ENCODE peak calls at places on chromosomes 1 and 21, in ten cellular contexts. F is IMR-90, Q is suprapubic skin, W is HepG2, X is sigmoid colon, R is body of pancreas, S is transverse colon, T is GM12891, E is H54, P is breast epithelium. I is an unnamed sample.
A peak's percentile ranks its signal among the peaks of the same experiment; 100 is the strongest.

GRCh38 chr1:3978928-3979325 is 78.9 kb upstream of the C1orf174 start:
- DNase-seq in F (no peak), Q (no peak), W (no peak), X (no peak), R (no peak), S (no peak), T (no peak), E (no peak), P (no peak), I (no peak)

GRCh38 chr1:23567996-23568607 is 8.8 kb upstream of the ID3 start:
- DNase-seq in F (no peak), Q (no peak), W (no peak), X (peak; percentile 64), R (no peak), S (peak; percentile 44), T (no peak), E (no peak), P (no peak), I (no peak)

GRCh38 chr1:9004031-9004730 is 22.0 kb downstream of the SLC2A7 start:
- DNase-seq in F (no peak), Q (no peak), W (no peak), X (no peak), R (no peak), S (no peak), T (no peak), E (no peak), P (no peak), I (no peak)

GRCh38 chr1:2392686-2393085 is 1.0 kb downstream of the RER1 start:
- DNase-seq in F (no peak), Q (no peak), W (peak; percentile 13), X (no peak), R (no peak), S (no peak), T (no peak), E (no peak), P (no peak), I (no peak)

GRCh38 chr1:48889088-48889487 is 112.4 kb upstream of the BEND5 start:
- DNase-seq in F (no peak), Q (no peak), W (no peak), X (no peak), R (no peak), S (no peak), T (no peak), E (no peak), P (no peak), I (no peak)

GRCh38 chr1:151370211-151370911 is 2.1 kb downstream of the SELENBP1 start:
- DNase-seq in F (no peak), Q (no peak), W (no peak), X (peak; percentile 66), R (no peak), S (peak; percentile 34), T (no peak), E (no peak), P (no peak), I (peak; percentile 100)

GRCh38 chr1:2088434-2088833 is 38.2 kb downstream of the PRKCZ start:
- DNase-seq in F (peak; percentile 90), Q (no peak), W (no peak), X (peak; percentile 89), R (no peak), S (peak; percentile 36), T (no peak), E (peak; percentile 87), P (no peak), I (no peak)

GRCh38 chr1:200968469-200969410 is 54.8 kb downstream of the KIF21B start:
- DNase-seq in F (peak; percentile 44), Q (no peak), W (no peak), X (no peak), R (no peak), S (no peak), T (no peak), E (no peak), P (no peak), I (no peak)

DNA sequence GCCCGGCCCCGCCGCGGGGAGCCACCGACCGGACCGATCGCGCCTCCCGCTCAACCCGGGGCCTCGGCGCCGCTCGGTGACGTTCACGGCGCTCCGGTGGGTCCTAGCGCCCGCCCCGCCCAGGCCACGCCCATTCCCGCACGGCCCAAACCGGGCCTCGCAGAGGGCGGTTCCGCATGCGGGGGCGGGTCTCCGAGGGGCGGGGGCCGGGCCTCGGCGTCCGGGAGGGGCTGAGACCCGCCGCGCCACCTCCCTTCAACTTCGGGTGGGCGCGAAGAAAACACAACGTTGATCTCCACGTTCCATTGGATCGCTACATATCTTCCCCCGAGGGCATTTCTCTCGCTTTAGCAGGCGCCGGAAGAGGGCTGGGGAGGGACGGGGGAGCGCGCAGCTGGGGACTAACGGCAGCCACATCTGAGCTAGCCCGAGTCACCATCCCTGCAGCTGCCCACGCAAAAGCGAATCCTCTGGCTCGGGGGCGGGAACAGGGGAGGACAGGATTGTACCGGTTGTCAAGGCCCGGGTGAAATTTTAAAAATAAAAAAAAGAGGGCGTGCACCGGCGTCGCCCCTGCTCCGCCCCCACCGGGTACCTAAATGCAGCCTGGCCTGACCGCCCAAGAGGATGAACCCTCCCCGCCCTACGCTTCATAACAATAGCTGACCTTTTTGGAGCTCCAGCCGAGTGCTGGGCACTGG is at the start of gene MAD2L2:
- DNase-seq in F (peak; percentile 75), Q (peak; percentile 90), W (peak; percentile 47), X (peak; percentile 93), R (peak; percentile 85), S (peak; percentile 90), T (peak; percentile 98), E (peak; percentile 84), P (peak; percentile 68), I (peak; percentile 90)
- TF ChIP-seq POLR2A in F (peak; percentile 43), Q (no peak), W (peak; percentile 43), X (peak; percentile 16), R (peak; percentile 50), S (peak; percentile 36), T (no peak), E (peak; percentile 37), P (no peak), I (peak; percentile 61)

GRCh38 chr1:108657701-108658100 is 3.2 kb downstream of the HENMT1 start:
- DNase-seq in F (peak; percentile 27), Q (no peak), W (no peak), X (no peak), R (no peak), S (no peak), T (no peak), E (no peak), P (no peak), I (no peak)

GRCh38 chr1:108665047-108665446 is 4.2 kb upstream of the HENMT1 start:
- DNase-seq in F (no peak), Q (no peak), W (no peak), X (no peak), R (no peak), S (no peak), T (no peak), E (no peak), P (no peak), I (no peak)

GRCh38 chr1:108664426-108664950 is 3.6 kb upstream of the HENMT1 start:
- DNase-seq in F (no peak), Q (no peak), W (no peak), X (no peak), R (no peak), S (no peak), T (no peak), E (no peak), P (no peak), I (no peak)

GRCh38 chr1:108663074-108663473 is 2.2 kb upstream of the HENMT1 start:
- DNase-seq in F (no peak), Q (no peak), W (no peak), X (no peak), R (no peak), S (no peak), T (no peak), E (no peak), P (no peak), I (no peak)

DNA sequence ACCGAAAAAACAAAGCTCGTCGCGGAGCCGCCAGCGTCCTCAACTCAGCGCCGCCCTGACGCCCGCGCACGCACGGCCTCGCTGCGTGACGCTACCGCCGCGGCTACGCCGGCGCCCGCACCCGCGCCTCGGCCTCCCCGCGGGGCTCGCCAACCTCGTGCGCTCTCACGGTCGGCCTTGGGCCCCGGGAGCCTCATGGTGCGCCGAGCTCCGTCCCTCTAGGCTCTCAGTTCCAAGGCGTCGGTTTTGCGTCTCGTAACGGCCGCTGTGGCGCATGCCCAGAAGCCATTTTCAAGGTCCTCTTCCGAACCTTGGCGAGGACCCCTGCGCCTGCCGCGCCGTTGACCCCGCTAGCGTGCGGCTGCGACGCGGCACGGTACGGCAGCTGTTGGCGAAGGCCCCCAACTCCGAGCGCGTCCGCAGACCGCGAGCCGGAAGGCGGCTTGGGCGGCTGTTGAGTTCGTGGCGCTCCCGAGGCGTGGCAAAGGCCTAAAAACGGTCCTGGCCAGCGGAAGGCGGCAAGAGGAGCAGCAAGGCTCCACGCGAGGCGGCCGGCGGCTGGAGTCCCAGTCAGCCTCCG is at the start of gene HENMT1:
- DNase-seq in F (peak; percentile 35), Q (peak; percentile 81), W (no peak), X (peak; percentile 79), R (peak; percentile 29), S (peak; percentile 66), T (peak; percentile 60), E (no peak), P (peak; percentile 35), I (peak; percentile 85)
- TF ChIP-seq POLR2A in F (no peak), Q (no peak), W (no peak), X (no peak), R (peak; percentile 26), S (peak; percentile 44), T (peak; percentile 55), E (no peak), P (no peak), I (peak; percentile 60)

GRCh38 chr21:32403201-32403701 is 9.3 kb upstream of the EVA1C start:
- DNase-seq in F (peak; percentile 73), Q (peak; percentile 67), W (peak; percentile 48), X (peak; percentile 81), R (peak; percentile 58), S (peak; percentile 59), T (no peak), E (peak; percentile 78), P (no peak), I (peak; percentile 85)
- TF ChIP-seq POLR2A in F (no peak), Q (no peak), W (no peak), X (no peak), R (no peak), S (no peak), T (no peak), E (no peak), P (no peak), I (no peak)

GRCh38 chr1:52404975-52405338 is 555 bp downstream of the PRPF38A start:
- DNase-seq in F (no peak), Q (no peak), W (no peak), X (no peak), R (no peak), S (no peak), T (no peak), E (no peak), P (no peak), I (no peak)

GRCh38 chr1:52402860-52403240 is 1.4 kb downstream of the ORC1 start:
- DNase-seq in F (no peak), Q (no peak), W (peak; percentile 41), X (no peak), R (no peak), S (no peak), T (no peak), E (no peak), P (no peak), I (peak; percentile 33)

GRCh38 chr1:52403566-52404115 is 582 bp downstream of the ORC1 start:
- DNase-seq in F (peak; percentile 84), Q (no peak), W (peak; percentile 45), X (no peak), R (peak; percentile 12), S (peak; percentile 42), T (peak; percentile 36), E (peak; percentile 52), P (no peak), I (peak; percentile 93)

GRCh38 chr1:52400131-52400530 is 4.1 kb downstream of the ORC1 start:
- DNase-seq in F (no peak), Q (no peak), W (no peak), X (no peak), R (no peak), S (no peak), T (no peak), E (no peak), P (no peak), I (no peak)

GRCh38 chr1:52404116-52404974 is at the start of the genes ORC1 and PRPF38A:
- DNase-seq in F (peak; percentile 97), Q (peak; percentile 98), W (peak; percentile 95), X (peak; percentile 99), R (peak; percentile 98), S (peak; percentile 99), T (peak; percentile 73), E (peak; percentile 69), P (peak; percentile 98), I (peak; percentile 99)
- TF ChIP-seq POLR2A in F (peak; percentile 88), Q (no peak), W (peak; percentile 94), X (peak; percentile 67), R (peak; percentile 79), S (peak; percentile 80), T (peak; percentile 94), E (peak; percentile 60), P (peak; percentile 29), I (peak; percentile 95)